ENCODE peak calls at places on chromosomes 2 and 18, in four cellular contexts. O is GM23338, S is OCI-LY7, C is astrocyte. G is an unnamed sample.

GRCh38 chr2:172647439-172647838 is 88.2 kb upstream of the RAPGEF4 start:
- DNase-seq in S (no peak), C (peak; percentile 71), O (no peak), G (no peak)

GRCh38 chr2:220504890-220505564 is 877.6 kb downstream of the SLC4A3 start:
- DNase-seq in O (peak; percentile 48), C (peak; percentile 45), S (no peak), G (no peak)

GRCh38 chr2:16020389-16021008 is 80.1 kb downstream of the MYCN start:
- DNase-seq in O (no peak), C (no peak), S (no peak), G (no peak)

GRCh38 chr2:159356053-159356554 is 69.6 kb upstream of the WDSUB1 start:
- DNase-seq in C (no peak), S (no peak), O (no peak), G (no peak)

GRCh38 chr2:98485453-98485755 is 40.7 kb downstream of the INPP4A start:
- DNase-seq in S (no peak), C (no peak), O (no peak), G (no peak)

GRCh38 chr2:160091381-160091780 is 29.0 kb upstream of the PLA2R1 start:
- DNase-seq in S (no peak), C (peak; percentile 65), O (no peak), G (no peak)

GRCh38 chr2:15544227-15544626 is 16.9 kb downstream of the NBAS start:
- DNase-seq in C (no peak), S (no peak), O (no peak), G (no peak)

GRCh38 chr2:158716091-158716815 is 78.9 kb upstream of the DAPL1 start:
- DNase-seq in O (no peak), C (peak; percentile 53), S (no peak), G (no peak)

GRCh38 chr2:28895189-28895893 is 874 bp downstream of the WDR43 start:
- DNase-seq in S (peak; percentile 66), O (peak; percentile 46), C (peak; percentile 46), G (no peak)

DNA sequence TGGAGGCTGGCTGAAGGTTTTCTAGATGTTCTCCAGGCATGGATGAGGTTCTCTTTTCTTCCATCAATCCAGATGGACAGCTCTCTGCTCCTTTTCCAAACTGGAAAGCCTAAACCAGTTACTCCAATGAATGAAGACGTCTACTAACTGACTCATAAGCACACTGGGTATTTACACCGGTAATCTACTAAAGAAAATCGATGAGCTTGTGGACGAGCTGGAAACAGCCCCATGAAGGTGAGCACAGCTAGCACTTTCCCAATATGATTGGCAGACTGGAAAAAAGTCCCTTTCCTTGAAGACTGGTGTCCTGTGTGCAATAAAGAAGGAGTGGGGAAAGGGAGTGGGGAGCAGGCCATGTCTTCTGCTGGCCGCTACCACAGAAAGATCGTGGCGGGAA is 84.0 kb downstream of the ACTR2 start:
- DNase-seq in C (no peak), S (no peak), O (no peak), G (no peak)
- H3K4me2 ChIP-seq in C (no peak overlapping the region), S (no peak overlapping the region), O (no peak overlapping the region), G (no peak overlapping the region)

GRCh38 chr18:23969664-23970063 is 44.9 kb upstream of the TTC39C start:
- DNase-seq in C (no peak), S (no peak), O (no peak), G (no peak)
- H3K4me2 ChIP-seq in C (no peak overlapping the region), S (no peak overlapping the region), O (peak overlapping the region; percentile 42), G (no peak overlapping the region)

GRCh38 chr2:203582468-203582867 is 47.4 kb upstream of the RAPH1 start:
- DNase-seq in S (no peak), O (no peak), C (no peak), G (no peak)
- H3K4me2 ChIP-seq in S (peak overlapping the region; percentile 79), O (no peak overlapping the region), C (peak overlapping the region; percentile 4), G (no peak overlapping the region)

GRCh38 chr2:219279916-219280516 is 850 bp downstream of the DNAJB2 start:
- DNase-seq in C (no peak), O (no peak), S (peak; percentile 90), G (no peak)

GRCh38 chr2:219278655-219279150 is 463 bp upstream of the DNAJB2 start:
- DNase-seq in S (peak; percentile 59), O (no peak), C (no peak), G (no peak)

GRCh38 chr2:219280682-219281081 is 1.5 kb downstream of the DNAJB2 start:
- DNase-seq in C (no peak), O (no peak), S (no peak), G (no peak)

GRCh38 chr2:219279151-219279915 is at the start of gene DNAJB2:
- DNase-seq in C (peak; percentile 96), O (peak; percentile 98), S (peak; percentile 99), G (peak; percentile 99)

DNA sequence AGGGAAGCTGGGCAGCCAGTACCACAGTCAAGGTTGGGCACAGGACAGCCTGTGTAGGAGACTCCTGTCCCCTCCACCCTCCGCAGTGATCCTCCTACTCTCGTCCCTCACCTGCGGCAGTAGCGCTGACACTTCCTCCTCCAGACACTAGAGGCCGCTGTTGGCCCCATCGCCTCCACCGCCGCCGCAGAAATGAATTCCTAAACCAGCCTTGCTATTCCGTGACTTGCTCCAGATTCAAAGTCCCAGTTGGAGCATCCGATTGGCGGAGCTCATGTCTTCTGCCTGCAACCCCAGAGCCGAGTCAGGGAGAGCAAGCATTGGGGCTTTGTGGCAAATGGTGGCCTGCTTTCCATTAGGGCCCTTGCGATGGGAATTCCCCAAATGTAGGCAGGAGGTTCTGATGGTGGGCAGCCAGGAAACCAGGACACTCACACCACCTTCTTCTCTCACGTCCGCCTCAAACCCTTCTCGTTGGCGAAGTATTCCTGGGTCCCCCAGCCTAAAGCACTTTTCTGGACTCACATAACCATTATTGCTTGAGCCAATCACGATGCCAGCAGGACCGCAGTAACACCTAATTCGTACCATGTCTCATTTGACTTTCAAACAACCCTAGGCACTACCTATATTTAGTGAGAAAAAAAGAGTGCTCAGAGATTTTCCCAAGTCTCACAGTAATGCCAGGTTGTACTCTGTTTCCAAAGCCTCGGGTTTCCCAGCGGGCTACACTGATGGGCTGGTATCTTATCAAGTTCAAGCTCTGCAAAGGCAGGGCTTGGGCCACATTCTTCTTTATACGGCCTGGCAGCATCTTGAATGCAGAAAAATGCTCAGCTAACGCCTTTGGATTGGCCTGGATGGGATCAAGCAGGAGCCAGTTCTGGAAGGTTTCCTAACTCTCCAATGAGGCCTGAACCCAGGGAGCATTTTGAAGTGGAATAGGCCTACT is 1.2 kb upstream of the DNAJB2 start:
- DNase-seq in C (peak; percentile 60), S (peak; percentile 79), O (peak; percentile 92), G (peak; percentile 81)
- H3K4me2 ChIP-seq in C (peak overlapping the region; percentile 76), S (peak overlapping the region; percentile 81), O (peak overlapping the region; percentile 95), G (peak overlapping the region; percentile 95)

DNA sequence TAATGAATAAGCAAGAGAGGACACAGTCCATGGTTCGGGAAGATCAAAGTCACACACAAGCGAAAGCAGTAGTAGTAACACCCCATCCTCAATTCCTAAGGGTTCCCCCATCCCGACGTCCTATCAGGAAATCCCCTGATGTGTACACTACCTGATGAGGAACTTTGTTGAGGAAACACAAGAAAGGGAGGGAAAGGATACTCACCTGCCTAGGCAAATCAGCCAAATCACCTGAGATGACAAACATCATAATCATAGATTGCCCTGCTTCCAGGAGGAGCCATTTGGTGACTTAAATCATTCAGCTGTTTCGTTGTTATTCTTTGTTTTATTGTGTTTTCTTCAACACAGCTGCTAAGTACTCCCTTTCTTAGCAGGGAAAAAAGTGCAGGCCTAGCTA is 55.5 kb upstream of the SPOPL start:
- DNase-seq in C (no peak), O (no peak), S (no peak), G (no peak)
- H3K4me2 ChIP-seq in C (no peak overlapping the region), O (no peak overlapping the region), S (no peak overlapping the region), G (no peak overlapping the region)

DNA sequence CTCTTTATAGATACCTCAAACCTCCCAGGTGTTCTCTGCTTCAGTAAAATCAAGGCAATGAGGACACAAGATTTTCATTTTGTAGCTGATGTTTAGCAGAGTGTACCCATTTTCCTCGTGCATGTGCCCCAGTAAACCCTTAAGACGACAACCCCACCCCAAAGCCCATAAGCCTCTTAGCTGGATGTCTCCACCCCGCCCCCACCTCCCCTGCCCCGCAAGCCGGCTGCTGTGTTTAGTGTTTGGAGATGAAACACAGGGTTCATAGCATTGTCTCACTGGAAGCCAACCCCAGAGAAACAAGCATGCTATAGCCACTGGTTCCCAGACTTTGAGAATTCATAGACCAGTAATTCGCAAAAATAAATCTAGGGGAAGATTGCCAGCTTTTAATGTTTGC is 5.8 kb upstream of the SAG start:
- DNase-seq in S (no peak), O (no peak), C (no peak), G (no peak)
- H3K4me2 ChIP-seq in S (no peak overlapping the region), O (no peak overlapping the region), C (no peak overlapping the region), G (no peak overlapping the region)